ENCODE peak calls at places on chromosomes 4 and X, in ten cellular contexts. K, Q, P, G, Z, V, F, N, S and C are unnamed samples.

GRCh38 chr4:47615385-47615784 is 130.3 kb downstream of the ATP10D start:
- DNase-seq in Q (no peak), P (no peak), F (no peak), G (peak; percentile 63), N (no peak), K (no peak), S (no peak), V (no peak), Z (no peak), C (peak; percentile 60)

GRCh38 chr4:1582227-1582626 is 101.9 kb downstream of the FAM53A start:
- DNase-seq in Z (no peak), V (no peak), G (no peak), P (no peak), K (no peak), S (no peak), Q (no peak), N (peak; percentile 42), F (no peak), C (no peak)

GRCh38 chr4:123352240-123352945 is 44.2 kb upstream of the SPRY1 start:
- DNase-seq in Z (no peak), V (no peak), Q (no peak), P (no peak), F (no peak), K (no peak), G (peak; percentile 56), N (no peak), S (no peak), C (peak; percentile 85)

GRCh38 chr4:51842167-51842553 is 793 bp upstream of the DCUN1D4 start:
- DNase-seq in S (no peak), P (no peak), F (no peak), G (peak; percentile 25), V (peak; percentile 28), N (peak; percentile 14), Z (peak; percentile 31), Q (no peak), K (no peak), C (no peak)

GRCh38 chrX:65035451-65035779 is 59.2 kb upstream of the ZC4H2 start:
- DNase-seq in F (peak; percentile 72), N (peak; percentile 8), Z (no peak), G (peak; percentile 21), V (peak; percentile 5), S (no peak), P (no peak), K (no peak), Q (peak; percentile 21), C (peak; percentile 13)

GRCh38 chr4:188154668-188155423 is 15.6 kb downstream of the TRIML1 start:
- DNase-seq in Q (no peak), S (peak; percentile 47), P (no peak), V (no peak), K (peak; percentile 15), F (no peak), Z (no peak), G (no peak), N (no peak), C (no peak)

GRCh38 chrX:45422216-45422925 is 221.7 kb upstream of the DIPK2B start:
- DNase-seq in G (no peak), S (no peak), K (no peak), P (no peak), Z (no peak), V (no peak), F (no peak), Q (no peak), N (no peak), C (peak; percentile 62)

GRCh38 chr4:174474457-174475075 is 47.7 kb downstream of the HPGD start:
- DNase-seq in K (no peak), Q (no peak), V (no peak), Z (no peak), G (no peak), N (no peak), P (no peak), S (no peak), F (no peak), C (no peak)

GRCh38 chrX:87697409-87697808 is 179.8 kb downstream of the KLHL4 start:
- DNase-seq in G (no peak), Q (no peak), V (no peak), K (no peak), Z (no peak), S (no peak), P (no peak), F (no peak), N (no peak), C (no peak)

GRCh38 chr4:133597252-133597651 is 448.2 kb downstream of the PCDH10 start:
- DNase-seq in Q (no peak), S (no peak), N (no peak), K (no peak), V (no peak), P (no peak), G (no peak), Z (no peak), F (no peak), C (peak; percentile 14)

GRCh38 chrX:107493141-107493540 is 43.7 kb downstream of the FRMPD3 start:
- DNase-seq in P (no peak), V (no peak), K (no peak), N (no peak), G (no peak), Z (no peak), F (no peak), Q (no peak), S (peak; percentile 90), C (peak; percentile 1)

GRCh38 chr4:48938831-48939230 is 32.3 kb upstream of the OCIAD2 start:
- DNase-seq in P (no peak), Q (no peak), S (no peak), N (no peak), K (no peak), Z (no peak), F (no peak), G (no peak), V (no peak), C (no peak)

GRCh38 chr4:158033416-158033863 is 139.4 kb downstream of the GASK1B start:
- DNase-seq in P (no peak), N (no peak), K (no peak), V (no peak), S (no peak), F (no peak), G (peak; percentile 61), Q (no peak), Z (no peak), C (no peak)

DNA sequence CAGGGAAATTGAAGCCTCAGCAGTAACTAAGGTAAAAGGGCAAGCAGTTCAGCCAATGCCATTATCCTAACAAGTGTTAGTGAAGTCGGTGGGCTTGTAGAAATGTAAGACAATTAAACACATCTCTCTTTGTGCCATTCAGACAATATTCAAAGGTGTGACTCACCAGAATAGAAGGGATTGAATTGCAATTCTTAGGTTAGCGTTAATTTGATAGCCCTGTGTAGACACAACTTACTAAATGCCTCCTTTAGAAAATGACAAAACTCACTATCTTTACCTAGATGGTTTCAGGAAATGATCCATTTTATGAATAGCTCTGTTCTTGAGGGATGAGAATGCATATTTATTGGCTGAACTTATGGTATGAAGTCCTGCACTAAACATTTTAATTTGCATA is 35.2 kb downstream of the RPA4 start:
- DNase-seq in G (no peak), K (no peak), P (no peak), V (no peak), N (no peak), Z (no peak), S (no peak), Q (no peak), F (no peak), C (no peak)
- TF ChIP-seq CTCF in G (no peak), K (no peak), P (no peak), V (no peak), N (no peak), Z (no peak), S (no peak), Q (no peak), F (no peak), C (no peak)

DNA sequence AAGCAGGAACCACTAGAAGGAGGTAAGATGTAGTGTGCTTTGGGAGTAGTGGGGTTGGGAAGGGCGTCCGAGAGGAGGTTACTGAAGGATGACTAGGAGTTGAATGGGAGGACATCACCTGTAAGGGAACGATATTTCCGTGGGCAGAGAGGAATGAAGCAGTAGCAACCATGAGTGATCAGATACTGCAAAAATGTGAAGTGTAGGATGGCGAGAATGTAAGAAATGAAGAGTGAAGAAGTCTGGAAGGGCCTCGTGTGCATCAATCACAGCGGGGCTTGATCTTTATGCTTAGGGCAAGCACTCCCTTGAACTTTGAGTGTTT is 594 bp downstream of the MSMO1 start:
- DNase-seq in V (no peak), Z (no peak), Q (no peak), N (no peak), P (no peak), G (no peak), K (no peak), S (no peak), F (no peak), C (no peak)
- H3K27ac ChIP-seq in V (peak overlapping the region; percentile 84), Z (peak overlapping the region; percentile 91), Q (peak overlapping the region; percentile 91), N (no peak overlapping the region), P (peak overlapping the region; percentile 92), G (peak overlapping the region; percentile 17), K (peak overlapping the region; percentile 88), S (peak overlapping the region; percentile 43), F (peak overlapping the region; percentile 77), C (peak overlapping the region; percentile 90)

DNA sequence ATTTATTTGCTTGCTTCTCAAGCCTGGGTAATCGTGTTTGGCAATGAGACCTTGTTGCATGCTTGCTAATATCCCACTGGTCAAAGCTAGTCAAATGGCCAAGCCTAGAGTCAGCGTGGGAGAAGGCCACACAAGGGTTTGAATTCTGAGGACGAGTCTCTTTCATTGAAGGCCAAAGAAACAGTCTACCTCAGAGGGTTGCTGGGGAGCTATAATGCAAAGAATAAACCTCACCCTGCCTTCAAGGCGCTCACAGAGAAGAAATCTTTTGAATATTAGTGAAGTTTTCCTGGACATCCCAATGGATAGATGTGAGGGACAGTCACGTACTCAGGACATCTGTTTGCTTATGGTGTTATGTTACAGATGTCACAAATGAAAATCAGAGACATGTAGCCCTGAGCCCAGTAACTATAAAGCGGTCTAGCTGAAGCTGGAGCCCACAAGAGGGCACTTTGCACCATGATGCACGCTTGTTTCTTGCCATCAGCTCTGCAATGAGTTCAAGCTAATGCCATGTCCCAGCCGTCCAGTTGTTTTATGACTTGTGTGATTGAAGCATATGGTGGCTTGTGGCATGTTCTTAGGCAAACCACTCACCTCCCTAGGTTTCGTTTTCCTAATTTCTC is 1.1 kb upstream of the TLR3 start:
- DNase-seq in V (peak; percentile 48), K (no peak), S (no peak), P (peak; percentile 25), Z (peak; percentile 66), Q (peak; percentile 89), G (peak; percentile 19), N (peak; percentile 27), F (no peak), C (no peak)
- TF ChIP-seq CTCF in V (peak; percentile 32), K (peak; percentile 51), S (no peak), P (peak; percentile 69), Z (peak; percentile 49), Q (peak; percentile 60), G (peak; percentile 27), N (peak; percentile 57), F (peak; percentile 26), C (peak; percentile 63)

DNA sequence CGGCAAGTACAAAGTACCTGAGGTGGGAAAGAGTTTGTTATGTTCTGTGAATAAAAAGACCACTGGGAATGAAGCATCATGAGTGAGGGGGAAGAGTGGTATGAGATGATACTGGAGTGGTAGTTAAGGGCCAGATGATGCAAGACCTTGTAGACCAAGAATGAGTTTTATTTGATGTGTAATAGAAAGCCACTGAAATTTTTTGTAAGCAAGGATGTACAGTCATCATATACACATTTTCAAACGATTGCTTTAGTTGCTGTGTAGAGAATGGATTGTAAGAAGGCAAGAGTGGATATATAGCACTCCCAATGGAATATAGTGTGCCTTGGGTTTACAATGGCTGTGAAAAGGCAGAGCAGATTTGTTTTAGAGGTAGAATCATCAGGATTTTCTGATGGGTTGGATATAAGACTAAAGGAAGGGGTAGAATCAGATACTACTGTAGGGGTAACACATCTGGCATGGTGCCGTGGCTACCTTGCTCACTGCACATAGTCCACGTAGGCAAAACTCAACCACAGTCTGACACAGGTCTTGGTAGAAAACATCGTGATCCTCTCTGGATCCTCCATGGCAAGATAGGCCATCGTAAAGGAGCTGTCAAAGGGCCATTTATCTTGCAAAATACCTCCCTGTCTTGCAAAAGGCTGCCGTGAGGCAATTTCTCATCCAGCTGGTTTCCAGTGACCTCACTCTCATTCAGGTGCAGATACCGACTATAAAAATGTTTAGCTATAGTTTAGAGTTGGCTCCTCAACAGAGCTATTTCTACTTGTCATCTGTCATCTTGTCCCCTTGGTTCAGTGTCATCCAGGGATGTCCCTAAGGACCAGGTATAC is 14.8 kb downstream of the TIFA start:
- DNase-seq in S (no peak), Z (no peak), P (peak; percentile 25), N (no peak), F (no peak), G (peak; percentile 93), K (no peak), V (no peak), Q (no peak), C (peak; percentile 81)
- H3K27ac ChIP-seq in S (peak overlapping the region; percentile 15), Z (no peak overlapping the region), P (no peak overlapping the region), N (no peak overlapping the region), F (peak overlapping the region; percentile 36), G (peak overlapping the region; percentile 25), K (no peak overlapping the region), V (no peak overlapping the region), Q (no peak overlapping the region), C (peak overlapping the region; percentile 45)